ENCODE peak calls at places on chromosomes 2 and 18, in six cellular contexts. A is epithelial cell of esophagus, F is BE2C, J is nephron progenitor cell, P is heart right ventricle, N is esophagus squamous epithelium. C is an unnamed sample.

GRCh38 chr18:35999925-36000324 is 27.4 kb downstream of the RMP24 start:
- DNase-seq in A (no peak), F (no peak), P (no peak), N (no peak), J (no peak), C (no peak)

GRCh38 chr2:62304429-62305417 is 108.8 kb downstream of the B3GNT2 start:
- DNase-seq in A (peak), P (peak), F (peak), N (no peak), J (no peak), C (peak)

GRCh38 chr2:130768191-130768855 is 13.0 kb downstream of the AMER3 start:
- DNase-seq in P (no peak), J (no peak), N (no peak), F (no peak), A (no peak), C (no peak)

GRCh38 chr2:111896576-111896975 is 1.8 kb upstream of the MERTK start:
- DNase-seq in P (no peak), F (no peak), A (peak), N (no peak), J (no peak), C (no peak)

GRCh38 chr18:10330428-10330827 is 124.0 kb upstream of the APCDD1 start:
- DNase-seq in P (no peak), N (no peak), F (no peak), J (no peak), A (no peak), C (no peak)

GRCh38 chr2:237865623-237866041 is 6.2 kb downstream of the RAMP1 start:
- DNase-seq in P (no peak), J (no peak), N (no peak), F (no peak), A (no peak), C (no peak)

GRCh38 chr2:195532628-195533271 is 124.3 kb upstream of the SLC39A10 start:
- DNase-seq in P (no peak), N (no peak), J (no peak), A (no peak), F (no peak), C (no peak)

GRCh38 chr2:24102677-24103076 is 18.0 kb upstream of the TP53I3 start:
- DNase-seq in F (no peak), J (no peak), A (no peak), P (no peak), N (no peak), C (no peak)

GRCh38 chr2:144071461-144071860 is 448.5 kb downstream of the ZEB2 start:
- DNase-seq in J (no peak), A (peak), F (no peak), N (no peak), P (no peak), C (no peak)
- TF ChIP-seq CTCF in J (no peak), A (peak), F (no peak), N (no peak), P (peak), C (no peak)

GRCh38 chr2:36322108-36322507 is 33.5 kb upstream of the CRIM1 start:
- DNase-seq in A (peak), N (no peak), F (no peak), P (no peak), J (no peak), C (no peak)

GRCh38 chr2:36318547-36318946 is 37.0 kb upstream of the CRIM1 start:
- DNase-seq in J (no peak), P (no peak), A (no peak), F (no peak), N (no peak), C (no peak)
- TF ChIP-seq CTCF in J (no peak), P (peak), A (peak), F (peak), N (no peak), C (no peak)

GRCh38 chr18:65425366-65425765 is 325.4 kb upstream of the CDH7 start:
- DNase-seq in P (no peak), J (no peak), A (no peak), F (peak), N (no peak), C (no peak)
- TF ChIP-seq CTCF in P (no peak), J (no peak), A (no peak), F (no peak), N (no peak), C (no peak)

GRCh38 chr2:113084249-113085000 is 16.7 kb downstream of the IL1F10 start:
- DNase-seq in N (no peak), P (no peak), F (no peak), J (no peak), A (peak), C (no peak)
- TF ChIP-seq CTCF in N (no peak), P (peak), F (no peak), J (no peak), A (peak), C (peak)

GRCh38 chr18:21196426-21196825 is 45.6 kb upstream of the GREB1L start:
- DNase-seq in N (no peak), A (no peak), J (no peak), F (no peak), P (no peak), C (no peak)

GRCh38 chr18:21194871-21195771 is 46.9 kb upstream of the GREB1L start:
- DNase-seq in F (no peak), P (no peak), N (no peak), J (no peak), A (peak), C (no peak)

GRCh38 chr18:21191596-21192307 is 50.3 kb upstream of the GREB1L start:
- DNase-seq in A (peak), P (peak), N (no peak), J (peak), F (peak), C (no peak)

GRCh38 chr18:21187886-21188285 is 54.1 kb upstream of the GREB1L start:
- DNase-seq in A (no peak), P (peak), N (no peak), F (no peak), J (no peak), C (no peak)

GRCh38 chr18:21192308-21192624 is 49.8 kb upstream of the GREB1L start:
- DNase-seq in F (no peak), P (no peak), J (no peak), A (no peak), N (no peak), C (no peak)
- TF ChIP-seq CTCF in F (no peak), P (no peak), J (no peak), A (no peak), N (no peak), C (no peak)

GRCh38 chr2:147082850-147083522 is 761.8 kb upstream of the ACVR2A start:
- DNase-seq in A (peak), F (peak), P (no peak), N (no peak), J (peak), C (peak)
- TF ChIP-seq CTCF in A (peak), F (peak), P (peak), N (peak), J (peak), C (peak)

GRCh38 chr2:4188561-4188960 is 485.2 kb downstream of the DCDC2C start:
- DNase-seq in N (no peak), A (no peak), P (no peak), F (no peak), J (no peak), C (no peak)

GRCh38 chr2:4192119-4192518 is 488.7 kb downstream of the DCDC2C start:
- DNase-seq in J (no peak), P (no peak), A (no peak), N (no peak), F (no peak), C (no peak)

DNA sequence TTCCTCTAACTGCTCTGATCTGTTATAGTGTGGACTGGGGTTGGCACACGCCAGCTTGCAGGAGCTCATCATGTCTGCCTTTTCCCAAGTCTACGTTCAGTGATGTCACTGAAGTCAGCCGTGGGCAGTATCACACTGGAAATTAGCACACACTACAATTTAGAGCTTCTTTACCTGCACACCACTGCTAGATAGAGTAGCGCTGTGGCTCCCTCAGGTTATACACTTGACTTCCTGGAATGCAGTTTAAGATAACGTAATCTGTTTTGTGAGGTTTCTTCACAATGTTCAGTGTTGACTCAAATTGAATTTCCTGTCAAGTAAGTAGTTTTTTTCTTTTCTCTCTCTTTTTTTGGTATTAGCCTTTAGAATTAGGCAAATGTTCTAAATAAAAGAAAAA is 487.2 kb downstream of the DCDC2C start:
- DNase-seq in P (no peak), J (no peak), N (no peak), F (no peak), A (peak), C (no peak)
- TF ChIP-seq CTCF in P (no peak), J (no peak), N (no peak), F (no peak), A (no peak), C (no peak)

GRCh38 chr2:221370942-221371221 is 201.2 kb downstream of the EPHA4 start:
- DNase-seq in J (no peak), A (no peak), N (no peak), F (no peak), P (no peak), C (no peak)
- TF ChIP-seq CTCF in J (no peak), A (no peak), N (no peak), F (no peak), P (no peak), C (no peak)